ENCODE peak calls at places on chromosomes 5 and 9, in nine cellular contexts. I is NCI-H82, F is brain microvascular endothelial cell, H is ureter, C is ovary, M is bronchial epithelial cell, X is astrocyte of the spinal cord, A is amniotic stem cell, B is mucosa of descending colon. E is an unnamed sample.

GRCh38 chr9:122347348-122348287 is 23.2 kb upstream of the PTGS1 start:
- DNase-seq in I (no peak), F (no peak), H (no peak), C (no peak), M (peak), X (no peak), A (no peak), B (peak), E (no peak)

GRCh38 chr9:38651400-38652042 is 31.1 kb upstream of the ANKRD18A start:
- DNase-seq in I (no peak), F (no peak), H (no peak), C (no peak), M (no peak), X (no peak), A (no peak), B (no peak), E (no peak)

GRCh38 chr9:32742296-32742695 is 41.0 kb upstream of the TMEM215 start:
- DNase-seq in I (no peak), F (no peak), H (no peak), C (no peak), M (peak), X (peak), A (no peak), B (no peak), E (no peak)

GRCh38 chr9:90044710-90045151 is 439.9 kb downstream of the GADD45G start:
- DNase-seq in I (no peak), F (no peak), H (no peak), C (no peak), M (peak), X (peak), A (no peak), B (no peak), E (no peak)

GRCh38 chr5:73295447-73295846 is 122.5 kb downstream of the TMEM174 start:
- DNase-seq in I (peak), F (no peak), H (no peak), C (no peak), M (no peak), X (no peak), A (no peak), B (no peak), E (no peak)

GRCh38 chr9:124487491-124488182 is 19.6 kb downstream of the NR5A1 start:
- DNase-seq in I (no peak), F (no peak), H (no peak), C (no peak), M (no peak), X (no peak), A (no peak), B (no peak), E (no peak)

GRCh38 chr5:67746103-67746502 is 469.5 kb upstream of the PIK3R1 start:
- DNase-seq in I (no peak), F (no peak), H (no peak), C (no peak), M (no peak), X (no peak), A (no peak), B (no peak), E (no peak)

GRCh38 chr9:27487927-27488326 is 36.2 kb upstream of the IFNK start:
- DNase-seq in I (no peak), F (no peak), H (no peak), C (no peak), M (peak), X (no peak), A (no peak), B (no peak), E (no peak)

GRCh38 chr5:98173334-98173733 is 600.1 kb upstream of the RGMB start:
- DNase-seq in I (no peak), F (peak), H (no peak), C (no peak), M (peak), X (peak), A (peak), B (no peak), E (no peak)

GRCh38 chr5:36200513-36200912 is 41.2 kb downstream of the NADK2 start:
- DNase-seq in I (no peak), F (peak), H (no peak), C (no peak), M (peak), X (no peak), A (no peak), B (no peak), E (no peak)

GRCh38 chr9:10055886-10056395 is 556.9 kb downstream of the PTPRD start:
- DNase-seq in I (no peak), F (no peak), H (no peak), C (no peak), M (peak), X (no peak), A (no peak), B (no peak), E (no peak)

GRCh38 chr9:83418283-83418682 is 119.9 kb downstream of the FRMD3 start:
- DNase-seq in I (no peak), F (no peak), H (no peak), C (no peak), M (no peak), X (no peak), A (no peak), B (no peak), E (no peak)

GRCh38 chr9:75814667-75815066 is 75.8 kb upstream of the PCSK5 start:
- DNase-seq in I (no peak), F (peak), H (no peak), C (no peak), M (peak), X (peak), A (no peak), B (no peak), E (no peak)

GRCh38 chr9:136821333-136822031 is 13.7 kb downstream of the RABL6 start:
- DNase-seq in I (no peak), F (no peak), H (no peak), C (peak), M (no peak), X (peak), A (no peak), B (no peak), E (no peak)

GRCh38 chr5:76457685-76458491 is 54.8 kb downstream of the IQGAP2 start:
- DNase-seq in I (no peak), F (no peak), H (no peak), C (no peak), M (no peak), X (no peak), A (no peak), B (no peak), E (no peak)

GRCh38 chr5:144583493-144584154 is 413.0 kb downstream of the KCTD16 start:
- DNase-seq in I (no peak), F (no peak), H (no peak), C (no peak), M (peak), X (no peak), A (no peak), B (no peak), E (no peak)

GRCh38 chr9:93620041-93620506 is 43.7 kb downstream of the PHF2 start:
- DNase-seq in I (no peak), F (no peak), H (no peak), C (no peak), M (no peak), X (no peak), A (no peak), B (no peak), E (no peak)

GRCh38 chr9:7165350-7165937 is 407.7 kb downstream of the KDM4C start:
- DNase-seq in I (no peak), F (no peak), H (no peak), C (no peak), M (no peak), X (no peak), A (no peak), B (no peak), E (no peak)

GRCh38 chr5:108543486-108543885 is 161.6 kb upstream of the FBXL17 start:
- DNase-seq in I (peak), F (no peak), H (no peak), C (no peak), M (no peak), X (no peak), A (no peak), B (no peak), E (no peak)

GRCh38 chr5:39648539-39649200 is 223.9 kb upstream of the DAB2 start:
- DNase-seq in I (no peak), F (peak), H (no peak), C (no peak), M (peak), X (peak), A (no peak), B (no peak), E (no peak)

GRCh38 chr5:860506-861150 is 9.8 kb upstream of the ZDHHC11 start:
- DNase-seq in I (no peak), F (no peak), H (no peak), C (no peak), M (no peak), X (no peak), A (no peak), B (no peak), E (no peak)

GRCh38 chr9:126365780-126366179 is 39.2 kb downstream of the MVB12B start:
- DNase-seq in I (peak), F (no peak), H (no peak), C (no peak), M (no peak), X (no peak), A (no peak), B (no peak), E (no peak)

GRCh38 chr9:68533678-68534077 is 7.0 kb downstream of the TMEM252 start:
- DNase-seq in I (peak), F (no peak), H (no peak), C (no peak), M (no peak), X (no peak), A (no peak), B (no peak), E (no peak)

GRCh38 chr5:145856285-145856818 is 16.5 kb downstream of the GRXCR2 start:
- DNase-seq in I (no peak), F (peak), H (peak), C (peak), M (no peak), X (peak), A (no peak), B (peak), E (peak)

GRCh38 chr5:142475102-142475501 is 150.3 kb upstream of the SPRY4 start:
- DNase-seq in I (no peak), F (no peak), H (no peak), C (no peak), M (peak), X (no peak), A (no peak), B (no peak), E (no peak)

GRCh38 chr9:107491081-107492053 is 1.8 kb upstream of the KLF4 start:
- DNase-seq in I (no peak), F (no peak), H (peak), C (peak), M (no peak), X (no peak), A (no peak), B (peak), E (no peak)

GRCh38 chr9:112447283-112447761 is 39.3 kb upstream of the KIAA1958 start:
- DNase-seq in I (no peak), F (peak), H (no peak), C (no peak), M (peak), X (no peak), A (peak), B (no peak), E (no peak)

GRCh38 chr9:16026886-16027285 is 474.0 kb downstream of the CCDC171 start:
- DNase-seq in I (no peak), F (no peak), H (no peak), C (no peak), M (no peak), X (no peak), A (no peak), B (no peak), E (no peak)

GRCh38 chr9:114883709-114884108 is 46.7 kb downstream of the TNFSF8 start:
- DNase-seq in I (no peak), F (no peak), H (no peak), C (no peak), M (peak), X (no peak), A (no peak), B (no peak), E (no peak)

GRCh38 chr9:125558453-125559084 is 148.4 kb downstream of the MAPKAP1 start:
- DNase-seq in I (peak), F (peak), H (peak), C (peak), M (peak), X (peak), A (peak), B (peak), E (peak)

GRCh38 chr5:14171621-14172020 is 28.5 kb downstream of the TRIO start:
- DNase-seq in I (no peak), F (peak), H (no peak), C (no peak), M (no peak), X (no peak), A (no peak), B (no peak), E (no peak)

GRCh38 chr5:93579561-93580386 is 1.2 kb downstream of the NR2F1-AS1 start:
- DNase-seq in I (peak), F (no peak), H (no peak), C (peak), M (no peak), X (peak), A (no peak), B (no peak), E (peak)

GRCh38 chr9:37978983-37979382 is 75.1 kb upstream of the SLC25A51 start:
- DNase-seq in I (no peak), F (no peak), H (no peak), C (no peak), M (no peak), X (no peak), A (no peak), B (no peak), E (no peak)

GRCh38 chr5:64526709-64527439 is 21.1 kb downstream of the RGS7BP start:
- DNase-seq in I (peak), F (no peak), H (no peak), C (no peak), M (no peak), X (no peak), A (no peak), B (no peak), E (no peak)

GRCh38 chr9:92035687-92036410 is 79.4 kb downstream of the SPTLC1 start:
- DNase-seq in I (no peak), F (no peak), H (no peak), C (peak), M (no peak), X (peak), A (no peak), B (peak), E (no peak)

GRCh38 chr5:54844905-54845566 is 140.4 kb downstream of the ESM1 start:
- DNase-seq in I (peak), F (no peak), H (no peak), C (no peak), M (peak), X (peak), A (peak), B (peak), E (no peak)

GRCh38 chr9:129952337-129952736 is 90.7 kb downstream of the FNBP1 start:
- DNase-seq in I (no peak), F (no peak), H (no peak), C (no peak), M (no peak), X (no peak), A (no peak), B (no peak), E (no peak)

GRCh38 chr5:74766348-74766886 is 500 bp downstream of the GFM2 start:
- DNase-seq in I (peak), F (no peak), H (no peak), C (no peak), M (peak), X (peak), A (peak), B (peak), E (no peak)

GRCh38 chr9:124602632-124603031 is 95.4 kb upstream of the NR5A1 start:
- DNase-seq in I (no peak), F (no peak), H (no peak), C (no peak), M (no peak), X (no peak), A (no peak), B (no peak), E (no peak)